ENCODE peak calls at places on chromosomes 12 and 14, in five cellular contexts. D, O, A, R and X are unnamed samples.

GRCh38 chr14:89479802-89480201 is 62.8 kb upstream of the FOXN3 start:
- DNase-seq in R (no peak), A (no peak), D (no peak), O (no peak), X (no peak)

GRCh38 chr14:51716610-51717009 is 64.9 kb downstream of the FRMD6 start:
- DNase-seq in O (no peak), A (no peak), D (no peak), R (no peak), X (no peak)

GRCh38 chr14:88481089-88481488 is 73.7 kb downstream of the PTPN21 start:
- DNase-seq in A (no peak), D (no peak), R (no peak), O (no peak), X (no peak)

GRCh38 chr14:37181441-37181840 is 9.0 kb upstream of the SLC25A21 start:
- DNase-seq in O (no peak), D (no peak), R (no peak), A (no peak), X (no peak)

GRCh38 chr12:6982532-6982931 is 11.8 kb downstream of the EMG1 start:
- DNase-seq in R (no peak), A (no peak), O (no peak), D (no peak), X (no peak)

GRCh38 chr12:107200394-107200793 is 107.0 kb upstream of the CRY1 start:
- DNase-seq in O (no peak), A (no peak), D (no peak), R (no peak), X (no peak)

GRCh38 chr14:74630881-74631690 is 19.0 kb upstream of the LTBP2 start:
- DNase-seq in D (no peak), R (no peak), O (no peak), A (no peak), X (no peak)

GRCh38 chr14:61640834-61641170 is 54.5 kb upstream of the HIF1A start:
- DNase-seq in O (no peak), A (no peak), D (no peak), R (no peak), X (no peak)

GRCh38 chr12:131850856-131851559 is 22.8 kb downstream of the MMP17 start:
- DNase-seq in D (no peak), A (peak), O (no peak), R (peak), X (peak)

GRCh38 chr14:45426685-45427282 is 173.8 kb upstream of the MIS18BP1 start:
- DNase-seq in O (no peak), A (no peak), R (no peak), D (no peak), X (no peak)

GRCh38 chr14:53331921-53332320 is 178.8 kb upstream of the DDHD1 start:
- DNase-seq in A (no peak), D (no peak), O (no peak), R (no peak), X (no peak)

GRCh38 chr12:68245071-68246021 is 8.1 kb downstream of the IL22 start:
- DNase-seq in O (no peak), A (no peak), D (no peak), R (no peak), X (no peak)

GRCh38 chr12:83945871-83946270 is 966.7 kb downstream of the SLC6A15 start:
- DNase-seq in R (no peak), O (no peak), A (no peak), D (no peak), X (no peak)

GRCh38 chr14:32167907-32168306 is 33.9 kb upstream of the RNU6-7 start:
- DNase-seq in O (no peak), R (no peak), D (no peak), A (no peak), X (no peak)

GRCh38 chr12:10354502-10354901 is 35.3 kb downstream of the KLRK1 start:
- DNase-seq in R (no peak), O (no peak), A (no peak), D (no peak), X (no peak)

GRCh38 chr12:60148831-60149230 is 553.0 kb downstream of the SLC16A7 start:
- DNase-seq in O (no peak), R (no peak), A (no peak), D (no peak), X (no peak)

GRCh38 chr12:114757926-114758325 is 74.0 kb upstream of the TBX3 start:
- DNase-seq in A (no peak), O (no peak), D (no peak), R (no peak), X (no peak)

GRCh38 chr12:31736472-31736871 is 7.7 kb upstream of the AMN1 start:
- DNase-seq in O (no peak), D (no peak), A (no peak), R (no peak), X (no peak)

GRCh38 chr12:24198070-24198469 is 248.6 kb upstream of the SOX5 start:
- DNase-seq in O (no peak), D (no peak), A (no peak), R (no peak), X (no peak)

GRCh38 chr12:50573271-50573670 is 68.5 kb downstream of the DIP2B start:
- DNase-seq in R (no peak), O (no peak), A (no peak), D (no peak), X (no peak)

GRCh38 chr12:93317227-93317626 is 60.5 kb upstream of the NUDT4 start:
- DNase-seq in R (no peak), O (no peak), D (no peak), A (peak), X (no peak)

GRCh38 chr12:29970501-29970900 is 186.8 kb upstream of the TMTC1 start:
- DNase-seq in O (no peak), A (no peak), R (no peak), D (no peak), X (no peak)

GRCh38 chr12:66467932-66468331 is 165.6 kb downstream of the HELB start:
- DNase-seq in R (no peak), O (no peak), D (no peak), A (no peak), X (no peak)

GRCh38 chr12:93603762-93604161 is 31.3 kb downstream of the SOCS2 start:
- DNase-seq in O (no peak), A (no peak), R (no peak), D (no peak), X (no peak)

GRCh38 chr14:100399052-100399849 is 76.1 kb downstream of the SLC25A47 start:
- DNase-seq in R (no peak), A (no peak), D (no peak), O (no peak), X (no peak)

DNA sequence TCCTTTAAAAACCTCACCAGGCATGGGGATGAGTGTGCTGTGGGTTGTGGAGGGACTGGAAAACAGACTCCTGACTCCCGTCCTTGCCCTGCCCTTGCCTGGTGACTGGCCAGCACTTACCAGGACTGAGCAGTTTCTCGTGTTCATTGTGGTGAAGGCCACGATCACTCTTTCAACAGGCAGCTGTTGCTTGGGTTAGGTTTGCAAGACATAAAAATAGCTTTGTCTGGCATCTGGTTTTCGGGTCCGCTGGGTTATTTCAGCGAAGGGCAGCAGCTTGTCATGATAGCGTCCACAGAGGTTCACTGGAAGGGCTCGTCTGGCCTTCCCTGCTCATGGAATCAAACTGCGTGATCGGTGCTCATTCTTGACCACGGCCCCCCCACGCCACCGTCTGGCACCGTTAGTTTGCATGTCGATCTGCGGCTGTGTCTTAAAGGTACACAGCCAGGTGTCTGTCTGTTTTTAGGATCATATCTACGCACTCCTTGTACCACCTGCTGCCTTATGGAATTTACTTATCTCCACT is 15.2 kb downstream of the ACACB start:
- DNase-seq in A (peak), O (no peak), D (peak), R (peak), X (no peak)
- H3K27ac ChIP-seq in A (peak), O (peak), D (peak), R (no peak), X (peak)

DNA sequence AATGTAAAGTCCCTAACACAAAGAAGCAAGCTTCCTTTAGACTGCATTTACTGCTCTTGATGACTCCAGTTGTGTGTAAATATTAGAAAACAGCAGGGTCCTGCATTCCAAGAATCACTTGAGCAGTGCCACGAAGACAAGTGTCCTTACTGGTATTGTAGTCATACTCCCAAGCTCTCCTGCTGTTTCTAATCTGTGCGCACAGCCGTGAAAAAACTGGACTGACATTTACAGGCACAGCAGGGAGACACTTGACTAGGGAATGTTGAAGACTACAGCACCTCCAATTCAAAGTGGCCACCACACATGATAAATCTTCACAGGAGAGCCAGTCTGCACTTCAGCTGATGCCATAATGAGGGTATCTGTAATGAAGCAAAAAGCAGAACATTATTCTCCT is 91.4 kb downstream of the VRK1 start:
- DNase-seq in O (no peak), R (no peak), A (no peak), D (no peak), X (no peak)
- TF ChIP-seq EP300 in O (no peak), R (no peak), A (no peak), D (no peak), X (no peak)

GRCh38 chr14:93114068-93114710 is 1.5 kb downstream of the ITPK1 start:
- DNase-seq in O (no peak), A (no peak), D (no peak), R (no peak), X (no peak)
- H3K27ac ChIP-seq in O (peak), A (peak), D (peak), R (peak), X (peak)

GRCh38 chr14:25237845-25238244 is 187.9 kb upstream of the STXBP6 start:
- DNase-seq in D (no peak), A (peak), R (no peak), O (no peak), X (no peak)
- TF ChIP-seq EP300 in D (no peak), A (no peak), R (no peak), O (no peak), X (no peak)